ENCODE peak calls at places on chromosomes 3 and 15, in six cellular contexts. J is stimulated activated CD4-positive, alpha-beta T cell treated with anti-CD3 and anti-CD28 coated beads, Interleukin-4, amount 100 ng/mL, for 24 hours; Q is Karpas-422; I is activated CD8-positive, alpha-beta memory T cell treated with anti-CD3 and anti-CD28 coated beads for 4 hours; K is A172; F is naive thymus-derived CD4-positive, alpha-beta T cell. H is an unnamed sample.

GRCh38 chr15:58398053-58398452 is 33.7 kb upstream of the LIPC start:
- DNase-seq in J (no peak), Q (no peak), I (no peak), K (no peak), F (no peak), H (no peak)

GRCh38 chr3:69094467-69095205 is 9.9 kb downstream of the ARL6IP5 start:
- DNase-seq in J (peak), Q (no peak), I (no peak), K (peak), F (no peak), H (no peak)

GRCh38 chr3:143881102-143881501 is 32.8 kb upstream of the SLC9A9 start:
- DNase-seq in J (no peak), Q (no peak), I (no peak), K (peak), F (no peak), H (peak)

GRCh38 chr3:52554026-52554755 is 17.8 kb downstream of the UQCC5 start:
- DNase-seq in J (no peak), Q (no peak), I (no peak), K (no peak), F (no peak), H (no peak)

GRCh38 chr3:100023150-100023549 is 91.2 kb downstream of the FILIP1L start:
- DNase-seq in J (no peak), Q (no peak), I (no peak), K (no peak), F (no peak), H (no peak)

GRCh38 chr3:122944671-122945151 is 82.9 kb downstream of the SEMA5B start:
- DNase-seq in J (no peak), Q (no peak), I (no peak), K (peak), F (no peak), H (no peak)

GRCh38 chr3:126208618-126209256 is 28.4 kb upstream of the ALDH1L1 start:
- DNase-seq in J (no peak), Q (no peak), I (no peak), K (peak), F (no peak), H (peak)

GRCh38 chr15:63348392-63348791 is 33.3 kb downstream of the CA12 start:
- DNase-seq in J (no peak), Q (peak), I (no peak), K (peak), F (no peak), H (peak)

GRCh38 chr3:56884387-56884786 is 82.6 kb upstream of the ARHGEF3 start:
- DNase-seq in J (no peak), Q (no peak), I (no peak), K (peak), F (no peak), H (no peak)

GRCh38 chr3:1421577-1421976 is 328.8 kb downstream of the CNTN6 start:
- DNase-seq in J (no peak), Q (no peak), I (no peak), K (no peak), F (no peak), H (no peak)

GRCh38 chr3:48018841-48019240 is 2.6 kb upstream of the MAP4 start:
- DNase-seq in J (no peak), Q (no peak), I (no peak), K (peak), F (no peak), H (peak)

GRCh38 chr3:159252274-159252673 is 450.4 kb downstream of the MFSD1 start:
- DNase-seq in J (no peak), Q (no peak), I (no peak), K (peak), F (no peak), H (peak)

GRCh38 chr3:5423523-5423922 is 236.0 kb downstream of the EDEM1 start:
- DNase-seq in J (no peak), Q (no peak), I (no peak), K (no peak), F (no peak), H (no peak)

H was measured in dermis blood vessel endothelial cell.